ENCODE peak calls at places on chromosomes 7 and 10, in four cellular contexts. X is AG04449, T is testis, V is ovary. E is an unnamed sample.

GRCh38 chr7:110835209-110835608 is 255.7 kb upstream of the LRRN3 start:
- DNase-seq in X (no peak), T (no peak), V (no peak), E (no peak)

GRCh38 chr7:152076940-152077933 is 51.8 kb downstream of the GALNT11 start:
- DNase-seq in X (no peak), T (no peak), V (no peak), E (no peak)

GRCh38 chr10:23331567-23332290 is 12.9 kb downstream of the C10orf67 start:
- DNase-seq in X (peak), T (no peak), V (no peak), E (no peak)

GRCh38 chr7:18496336-18496700 is 769 bp downstream of the HDAC9 start:
- DNase-seq in X (no peak), T (no peak), V (no peak), E (no peak)

GRCh38 chr10:124657806-124658205 is 86.4 kb downstream of the FAM53B start:
- DNase-seq in X (no peak), T (peak), V (no peak), E (peak)

GRCh38 chr7:55502209-55502608 is 70.1 kb downstream of the VOPP1 start:
- DNase-seq in X (no peak), T (no peak), V (no peak), E (no peak)

GRCh38 chr7:142811154-142811737 is 40.5 kb downstream of the PRSS2 start:
- DNase-seq in X (no peak), T (peak), V (no peak), E (no peak)

GRCh38 chr10:84205853-84206513 is 11.6 kb downstream of the CDHR1 start:
- DNase-seq in X (no peak), T (no peak), V (no peak), E (no peak)

GRCh38 chr10:3445688-3446087 is 273.1 kb upstream of the PITRM1 start:
- DNase-seq in X (no peak), T (no peak), V (no peak), E (no peak)

GRCh38 chr7:155811895-155812761 is at the start of gene SHH:
- DNase-seq in X (no peak), T (no peak), V (no peak), E (no peak)

GRCh38 chr10:91242940-91243339 is 22.5 kb downstream of the PCGF5 start:
- DNase-seq in X (no peak), T (no peak), V (no peak), E (no peak)

GRCh38 chr7:12089951-12090756 is 120.9 kb upstream of the TMEM106B start:
- DNase-seq in X (no peak), T (no peak), V (no peak), E (no peak)

GRCh38 chr10:13775786-13776780 is 189.3 kb downstream of the PRPF18 start:
- DNase-seq in X (no peak), T (no peak), V (no peak), E (no peak)

GRCh38 chr7:149855368-149856305 is 17.5 kb downstream of the ZNF862 start:
- DNase-seq in X (peak), T (no peak), V (no peak), E (no peak)

GRCh38 chr10:128529225-128529624 is 403.0 kb upstream of the MKI67 start:
- DNase-seq in X (no peak), T (no peak), V (no peak), E (no peak)

GRCh38 chr7:84647797-84648762 is 453.5 kb upstream of the SEMA3A start:
- DNase-seq in X (peak), T (no peak), V (no peak), E (no peak)

GRCh38 chr7:123329988-123330643 is 130.3 kb upstream of the SLC13A1 start:
- DNase-seq in X (no peak), T (no peak), V (no peak), E (no peak)

GRCh38 chr7:45872116-45873034 is 507 bp downstream of the CCDC201 start:
- DNase-seq in X (no peak), T (no peak), V (no peak), E (no peak)

GRCh38 chr10:128843972-128844371 is 623.1 kb upstream of the MGMT start:
- DNase-seq in X (no peak), T (no peak), V (no peak), E (no peak)

GRCh38 chr10:132372516-132373095 is 24.4 kb upstream of the PWWP2B start:
- DNase-seq in X (no peak), T (no peak), V (peak), E (peak)

GRCh38 chr10:85548038-85548437 is 818.6 kb downstream of the GRID1 start:
- DNase-seq in X (no peak), T (peak), V (no peak), E (no peak)

GRCh38 chr7:74449809-74450397 is 3.8 kb upstream of the GTF2IRD1 start:
- DNase-seq in X (no peak), T (peak), V (peak), E (no peak)

GRCh38 chr7:138257459-138258193 is 181.4 kb downstream of the AKR1D1 start:
- DNase-seq in X (no peak), T (peak), V (peak), E (no peak)

GRCh38 chr10:69934768-69935167 is 117.9 kb upstream of the MACROH2A2 start:
- DNase-seq in X (no peak), T (no peak), V (no peak), E (no peak)

GRCh38 chr10:86942441-86943315 is 14.7 kb downstream of the MMRN2 start:
- DNase-seq in X (no peak), T (no peak), V (no peak), E (peak)

GRCh38 chr7:135853008-135853407 is 104.4 kb upstream of the FAM180A start:
- DNase-seq in X (no peak), T (no peak), V (no peak), E (no peak)
- TF ChIP-seq CTCF in X (no peak), T (no peak), V (no peak), E (no peak)

DNA sequence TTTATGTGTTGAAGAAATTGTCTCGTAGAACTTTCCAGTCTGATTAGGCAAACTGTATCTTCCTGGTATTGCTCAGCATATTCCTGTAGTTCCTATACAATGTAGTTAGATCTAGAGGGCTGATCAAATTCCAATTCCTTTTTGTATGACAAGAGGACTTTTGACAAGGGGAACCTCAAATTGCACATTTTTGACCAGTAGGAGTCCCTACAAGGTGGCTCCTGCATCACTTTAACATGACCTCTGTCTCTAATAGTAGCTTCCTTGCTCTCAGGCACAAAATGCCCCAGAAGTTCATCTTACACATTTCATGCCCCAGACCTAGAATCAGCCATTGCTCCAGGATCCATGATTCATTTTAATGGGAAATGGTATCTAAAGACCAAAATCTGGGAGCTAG is 18.7 kb downstream of the HERPUD2 start:
- DNase-seq in X (no peak), T (no peak), V (no peak), E (no peak)
- TF ChIP-seq CTCF in X (no peak), T (no peak), V (no peak), E (no peak)

GRCh38 chr7:144086730-144087129 is 652 bp downstream of the OR2A12 start:
- DNase-seq in X (no peak), T (no peak), V (no peak), E (no peak)

GRCh38 chr7:144087230-144087629 is 1.2 kb downstream of the OR2A12 start:
- DNase-seq in X (no peak), T (no peak), V (no peak), E (no peak)

GRCh38 chr7:144085978-144086377 is at the start of gene OR2A12:
- DNase-seq in X (no peak), T (no peak), V (no peak), E (no peak)

GRCh38 chr7:144090667-144091066 is 4.6 kb downstream of the OR2A12 start:
- DNase-seq in X (no peak), T (no peak), V (no peak), E (no peak)
- TF ChIP-seq CTCF in X (no peak), T (no peak), V (no peak), E (no peak)

GRCh38 chr7:130937830-130938229 is 203.8 kb upstream of the KLF14 start:
- DNase-seq in X (no peak), T (no peak), V (no peak), E (no peak)
- TF ChIP-seq CTCF in X (no peak), T (no peak), V (no peak), E (no peak)

GRCh38 chr10:117274509-117274908 is 33.6 kb downstream of the SLC18A2 start:
- DNase-seq in X (no peak), T (no peak), V (no peak), E (no peak)
- TF ChIP-seq CTCF in X (no peak), T (no peak), V (no peak), E (no peak)

GRCh38 chr7:48296976-48297375 is 125.7 kb downstream of the ABCA13 start:
- DNase-seq in X (no peak), T (no peak), V (no peak), E (no peak)

GRCh38 chr7:48300301-48300700 is 129.0 kb downstream of the ABCA13 start:
- DNase-seq in X (no peak), T (no peak), V (no peak), E (no peak)

GRCh38 chr7:48301201-48301600 is 129.9 kb downstream of the ABCA13 start:
- DNase-seq in X (no peak), T (no peak), V (no peak), E (no peak)

GRCh38 chr7:48298779-48299178 is 127.5 kb downstream of the ABCA13 start:
- DNase-seq in X (no peak), T (no peak), V (no peak), E (no peak)

DNA sequence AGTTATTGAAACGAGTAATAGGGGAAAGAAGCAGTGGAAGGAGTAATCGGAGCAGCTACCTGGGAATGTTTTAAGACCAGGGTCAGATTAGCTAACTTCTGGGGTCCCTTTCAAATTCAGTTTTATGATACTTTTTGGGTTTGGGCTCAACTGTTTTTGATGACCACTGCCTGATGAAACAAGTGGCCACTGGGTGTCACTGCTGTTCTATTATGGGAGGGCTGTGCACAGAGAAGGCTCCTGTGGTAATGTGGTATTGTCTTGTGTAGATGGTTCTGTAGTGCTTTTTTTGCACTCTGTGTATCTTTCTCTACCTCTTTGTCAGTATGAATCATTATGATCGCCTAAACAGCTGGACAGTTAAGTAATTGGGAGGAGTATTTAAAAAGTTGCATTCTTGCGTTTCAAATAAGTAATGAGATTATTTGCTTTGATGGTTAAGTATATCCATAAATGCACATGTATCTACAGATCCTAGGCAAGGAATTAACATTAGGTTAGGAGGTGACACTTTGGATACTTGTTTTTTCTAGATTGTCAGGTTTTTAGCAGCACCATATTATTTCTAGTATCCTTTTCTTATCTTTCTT is 128.4 kb downstream of the ABCA13 start:
- DNase-seq in X (no peak), T (peak), V (peak), E (no peak)
- TF ChIP-seq CTCF in X (peak), T (peak), V (peak), E (no peak)